ENCODE peak calls at places on chromosome 12, in nine cellular contexts. R, H, U, S, G, D, F, A and E are unnamed samples.
A peak's percentile ranks its signal among the peaks of the same experiment; 100 is the strongest.

GRCh38 chr12:92146497-92146828 is 817 bp upstream of the BTG1 start:
- DNase-seq in A (no peak), H (no peak), U (no peak), S (no peak), G (peak; percentile 57), D (no peak), R (no peak), F (no peak), E (peak; percentile 70)

GRCh38 chr12:14026536-14026935 is 45.1 kb upstream of the GRIN2B start:
- DNase-seq in U (no peak), F (no peak), S (no peak), G (no peak), R (no peak), D (no peak), H (no peak), A (no peak), E (no peak)

GRCh38 chr12:121132601-121133481 is at the start of gene P2RX7:
- DNase-seq in D (peak; percentile 60), R (peak; percentile 88), H (peak; percentile 38), U (peak; percentile 84), G (peak; percentile 58), A (peak; percentile 83), S (peak; percentile 90), F (peak; percentile 93), E (peak; percentile 48)

GRCh38 chr12:124837958-124838803 is 25.5 kb downstream of the SCARB1 start:
- DNase-seq in F (peak; percentile 98), G (peak; percentile 99), R (peak; percentile 69), D (peak; percentile 90), A (peak; percentile 92), H (peak; percentile 97), S (peak; percentile 91), U (peak; percentile 70), E (peak; percentile 99)

GRCh38 chr12:89709994-89710872 is 1.6 kb upstream of the ATP2B1 start:
- DNase-seq in F (no peak), G (peak; percentile 61), H (peak; percentile 72), S (peak; percentile 66), D (peak; percentile 69), U (peak; percentile 52), R (peak; percentile 85), A (peak; percentile 79), E (peak; percentile 51)

GRCh38 chr12:2791086-2791485 is 3.7 kb upstream of the FKBP4 start:
- DNase-seq in H (no peak), D (no peak), S (no peak), F (no peak), R (no peak), U (no peak), G (no peak), A (no peak), E (no peak)

GRCh38 chr12:122215789-122216188 is 10.1 kb downstream of the DIABLO start:
- DNase-seq in S (no peak), H (peak; percentile 58), R (no peak), D (no peak), A (no peak), G (peak; percentile 61), U (no peak), F (no peak), E (no peak)

GRCh38 chr12:26845984-26846383 is 13.0 kb upstream of the ITPR2 start:
- DNase-seq in R (no peak), D (peak; percentile 39), H (peak; percentile 88), F (no peak), A (no peak), G (peak; percentile 55), U (no peak), S (no peak), E (peak; percentile 98)

GRCh38 chr12:129551441-129551840 is 352.4 kb downstream of the TMEM132D start:
- DNase-seq in S (no peak), A (no peak), U (no peak), G (no peak), F (no peak), D (no peak), R (no peak), H (no peak), E (no peak)

GRCh38 chr12:19802915-19803314 is 363.6 kb downstream of the AEBP2 start:
- DNase-seq in D (no peak), R (no peak), F (no peak), G (no peak), S (no peak), A (no peak), H (no peak), U (no peak), E (no peak)

GRCh38 chr12:66516133-66516532 is 162.7 kb downstream of the GRIP1 start:
- DNase-seq in H (no peak), D (no peak), G (no peak), R (no peak), S (no peak), F (peak; percentile 51), A (no peak), U (no peak), E (peak; percentile 32)

GRCh38 chr12:48883305-48884171 is 17.9 kb upstream of the RND1 start:
- DNase-seq in D (no peak), A (no peak), H (no peak), F (no peak), U (no peak), G (no peak), S (peak; percentile 60), R (no peak), E (no peak)

GRCh38 chr12:132359551-132359950 is 30.2 kb upstream of the GALNT9 start:
- DNase-seq in H (no peak), R (no peak), A (no peak), U (no peak), D (no peak), S (no peak), F (no peak), G (no peak), E (no peak)

GRCh38 chr12:78210894-78211302 is 380.2 kb downstream of the NAV3 start:
- DNase-seq in U (no peak), R (no peak), F (peak; percentile 77), A (no peak), G (peak; percentile 94), H (peak; percentile 87), S (no peak), D (no peak), E (peak; percentile 91)

GRCh38 chr12:94037444-94037843 is 110.9 kb upstream of the PLXNC1 start:
- DNase-seq in R (no peak), F (no peak), H (no peak), G (no peak), S (no peak), D (no peak), U (no peak), A (no peak), E (no peak)

GRCh38 chr12:109777544-109777943 is 55.7 kb downstream of the TRPV4 start:
- DNase-seq in R (no peak), U (no peak), D (no peak), H (peak; percentile 38), A (peak; percentile 54), F (peak; percentile 63), S (no peak), G (peak; percentile 26), E (peak; percentile 27)

GRCh38 chr12:112252184-112252583 is 126.8 kb downstream of the TRAFD1 start:
- DNase-seq in G (peak; percentile 60), S (no peak), A (no peak), H (peak; percentile 66), R (no peak), D (no peak), F (peak; percentile 22), U (no peak), E (peak; percentile 74)

GRCh38 chr12:90390947-90391346 is 564.0 kb downstream of the CCER1 start:
- DNase-seq in G (peak; percentile 34), A (no peak), R (no peak), S (no peak), U (no peak), F (no peak), H (no peak), D (no peak), E (no peak)

GRCh38 chr12:82650627-82651337 is 35.9 kb upstream of the TMTC2 start:
- DNase-seq in U (peak; percentile 62), H (peak; percentile 21), D (no peak), A (peak; percentile 91), R (no peak), G (peak; percentile 51), S (no peak), F (peak; percentile 97), E (peak; percentile 43)

GRCh38 chr12:59650594-59651229 is 54.9 kb downstream of the SLC16A7 start:
- DNase-seq in R (no peak), H (peak; percentile 37), F (no peak), G (peak; percentile 29), A (no peak), S (no peak), U (no peak), D (no peak), E (peak; percentile 56)

GRCh38 chr12:79690606-79691298 is at the start of gene PAWR:
- DNase-seq in G (peak; percentile 46), A (peak; percentile 88), H (peak; percentile 67), R (peak; percentile 82), D (peak; percentile 72), F (peak; percentile 87), S (peak; percentile 88), U (peak; percentile 52), E (peak; percentile 78)
- TF ChIP-seq CTCF in G (no peak), A (peak; percentile 32), H (peak; percentile 16), R (no peak), D (no peak), F (peak; percentile 41), S (no peak), U (no peak), E (peak; percentile 30)

GRCh38 chr12:1688086-1688710 is 2.7 kb upstream of the ADIPOR2 start:
- DNase-seq in U (no peak), F (peak; percentile 30), A (no peak), R (no peak), H (no peak), G (peak; percentile 34), S (no peak), D (no peak), E (no peak)
- TF ChIP-seq CTCF in U (no peak), F (no peak), A (no peak), R (no peak), H (no peak), G (no peak), S (no peak), D (no peak), E (no peak)

DNA sequence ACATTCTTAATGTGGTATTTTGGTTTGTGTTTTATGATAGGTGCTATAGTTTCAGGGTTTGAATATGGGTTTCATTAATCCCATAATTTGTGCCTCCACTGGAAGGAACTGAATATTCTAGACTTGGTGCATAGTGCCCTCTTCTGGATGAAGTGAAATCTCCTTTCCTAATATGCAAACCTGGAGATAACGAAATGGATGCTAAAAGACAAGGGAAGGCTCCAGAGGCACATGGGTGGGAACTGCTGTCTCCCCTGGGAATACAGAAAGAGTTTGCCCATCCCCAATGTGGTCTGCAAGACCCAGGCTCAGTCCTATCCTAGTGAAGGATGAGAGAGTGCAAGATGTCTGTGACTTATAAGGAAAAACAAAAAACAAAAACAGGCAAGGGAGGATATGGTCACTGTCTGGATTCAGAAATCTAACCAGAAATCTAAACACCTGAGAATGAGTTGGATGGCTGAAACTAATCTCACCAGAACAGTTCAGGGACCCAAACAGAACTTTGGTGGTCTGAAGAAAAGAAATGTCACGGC is 142.3 kb upstream of the TMPO start:
- DNase-seq in H (peak; percentile 73), S (no peak), D (no peak), R (no peak), A (no peak), G (peak; percentile 57), U (no peak), F (peak; percentile 38), E (peak; percentile 73)
- TF ChIP-seq CTCF in H (peak; percentile 68), S (peak; percentile 50), D (no peak), R (peak; percentile 54), A (peak; percentile 38), G (peak; percentile 70), U (no peak), F (peak; percentile 72), E (peak; percentile 75)

DNA sequence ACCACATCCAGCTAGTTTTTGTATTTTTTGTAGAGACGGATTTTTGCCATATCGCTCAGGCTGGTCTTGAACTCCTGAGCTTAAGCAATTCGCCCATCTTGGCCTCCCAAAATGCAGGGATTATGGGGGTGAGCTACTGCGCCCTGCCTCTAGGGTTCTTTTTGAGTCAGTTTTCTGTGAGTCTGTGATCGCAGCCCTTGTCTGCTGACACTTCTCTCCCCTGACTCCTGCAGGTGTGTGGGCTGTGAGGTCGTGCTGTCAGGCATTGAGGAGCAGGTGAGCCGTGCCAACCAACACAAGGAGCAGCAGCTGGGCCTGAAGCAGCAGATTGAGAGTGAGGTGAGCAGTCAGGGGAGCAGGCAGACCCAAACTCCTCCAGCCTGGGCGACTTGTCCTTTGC is 6.3 kb downstream of the COPS7A start:
- DNase-seq in U (no peak), R (no peak), A (no peak), S (no peak), G (no peak), F (no peak), H (no peak), D (no peak), E (no peak)
- TF ChIP-seq CTCF in U (no peak), R (no peak), A (no peak), S (no peak), G (no peak), F (no peak), H (no peak), D (no peak), E (peak; percentile 3)